ENCODE peak calls at places on chromosomes 5 and 9, in six cellular contexts. K, N, E, X, J and U are unnamed samples.

GRCh38 chr5:179871506-179871905 is 12.9 kb upstream of the MRNIP start:
- DNase-seq in K (no peak), N (no peak), E (no peak), X (no peak), J (no peak), U (no peak)

GRCh38 chr5:172443441-172444109 is 10.8 kb downstream of the SH3PXD2B start:
- DNase-seq in K (no peak), N (no peak), E (peak), X (peak), J (peak), U (peak)

GRCh38 chr9:76373173-76373771 is 21.0 kb downstream of the RFK start:
- DNase-seq in K (peak), N (no peak), E (peak), X (no peak), J (peak), U (peak)

GRCh38 chr5:157747766-157748700 is 4.5 kb downstream of the LSM11 start:
- DNase-seq in K (no peak), N (no peak), E (no peak), X (no peak), J (peak), U (no peak)

GRCh38 chr9:108049026-108049591 is 559.5 kb upstream of the KLF4 start:
- DNase-seq in K (no peak), N (no peak), E (no peak), X (peak), J (peak), U (peak)

GRCh38 chr5:150263801-150264621 is 25.6 kb downstream of the CAMK2A start:
- DNase-seq in K (no peak), N (no peak), E (no peak), X (peak), J (peak), U (peak)

GRCh38 chr9:107569171-107569570 is 79.6 kb upstream of the KLF4 start:
- DNase-seq in K (no peak), N (no peak), E (peak), X (no peak), J (peak), U (no peak)

GRCh38 chr5:90408571-90409317 is 812 bp downstream of the CETN3 start:
- DNase-seq in K (peak), N (peak), E (no peak), X (no peak), J (no peak), U (no peak)

GRCh38 chr5:140261403-140262171 is 41.3 kb downstream of the PFDN1 start:
- DNase-seq in K (no peak), N (no peak), E (peak), X (peak), J (peak), U (peak)

GRCh38 chr5:82862247-82862646 is 214.9 kb downstream of the TMEM167A start:
- DNase-seq in K (no peak), N (no peak), E (no peak), X (no peak), J (no peak), U (no peak)

GRCh38 chr5:17186271-17186670 is 31.2 kb upstream of the BASP1 start:
- DNase-seq in K (no peak), N (no peak), E (no peak), X (no peak), J (no peak), U (no peak)

GRCh38 chr5:101390317-101390908 is 487.3 kb upstream of the ST8SIA4 start:
- DNase-seq in K (peak), N (peak), E (no peak), X (peak), J (peak), U (peak)

GRCh38 chr5:169581580-169582227 is 1.9 kb upstream of the SPDL1 start:
- DNase-seq in K (peak), N (peak), E (peak), X (peak), J (peak), U (no peak)

GRCh38 chr5:122493091-122493775 is 181.2 kb downstream of the SNCAIP start:
- DNase-seq in K (no peak), N (no peak), E (no peak), X (no peak), J (peak), U (peak)

GRCh38 chr9:137407590-137408300 is 15.2 kb downstream of the EXD3 start:
- DNase-seq in K (no peak), N (no peak), E (no peak), X (no peak), J (no peak), U (no peak)

GRCh38 chr5:134510970-134511795 is 14.3 kb upstream of the JADE2 start:
- DNase-seq in K (no peak), N (peak), E (no peak), X (peak), J (peak), U (peak)

GRCh38 chr9:98550206-98550820 is 158.4 kb downstream of the GABBR2 start:
- DNase-seq in K (no peak), N (no peak), E (no peak), X (no peak), J (peak), U (peak)

GRCh38 chr9:137218212-137218753 is 3.8 kb downstream of the RNF208 start:
- DNase-seq in K (no peak), N (no peak), E (no peak), X (no peak), J (no peak), U (no peak)

GRCh38 chr9:7756088-7756487 is 43.5 kb downstream of the DMAC1 start:
- DNase-seq in K (no peak), N (no peak), E (no peak), X (no peak), J (no peak), U (no peak)

GRCh38 chr9:133234577-133235322 is 25.7 kb upstream of the OBP2B start:
- DNase-seq in K (no peak), N (no peak), E (no peak), X (no peak), J (no peak), U (no peak)

GRCh38 chr5:135980650-135981049 is 25.9 kb upstream of the LECT2 start:
- DNase-seq in K (no peak), N (no peak), E (no peak), X (no peak), J (no peak), U (no peak)

GRCh38 chr5:110463116-110463515 is 263.4 kb downstream of the TMEM232 start:
- DNase-seq in K (no peak), N (no peak), E (no peak), X (no peak), J (peak), U (peak)

GRCh38 chr5:157562111-157562581 is 13.4 kb downstream of the ADAM19 start:
- DNase-seq in K (no peak), N (peak), E (no peak), X (no peak), J (peak), U (no peak)

GRCh38 chr9:92763721-92764380 is 782 bp downstream of the BICD2 start:
- DNase-seq in K (peak), N (peak), E (peak), X (peak), J (peak), U (no peak)

GRCh38 chr5:173327948-173328895 is at the start of gene STC2:
- DNase-seq in K (no peak), N (peak), E (peak), X (peak), J (peak), U (peak)

GRCh38 chr5:168528521-168529360 is at the start of gene FBLL1:
- DNase-seq in K (no peak), N (peak), E (no peak), X (peak), J (peak), U (peak)

GRCh38 chr5:135355182-135355581 is 43.8 kb downstream of the MACROH2A1 start:
- DNase-seq in K (no peak), N (no peak), E (no peak), X (no peak), J (peak), U (no peak)

GRCh38 chr5:31982661-31983060 is 191.5 kb downstream of the GOLPH3 start:
- DNase-seq in K (no peak), N (no peak), E (no peak), X (no peak), J (peak), U (no peak)

GRCh38 chr5:137147346-137147745 is 351.8 kb downstream of the SPOCK1 start:
- DNase-seq in K (no peak), N (no peak), E (no peak), X (no peak), J (no peak), U (no peak)

GRCh38 chr5:171207256-171207866 is 101.7 kb upstream of the TLX3 start:
- DNase-seq in K (peak), N (peak), E (no peak), X (peak), J (peak), U (peak)

GRCh38 chr5:64869419-64869818 is 100.7 kb downstream of the CWC27 start:
- DNase-seq in K (no peak), N (peak), E (no peak), X (peak), J (peak), U (peak)

GRCh38 chr9:86344818-86345217 is 9.4 kb downstream of the TUT7 start:
- DNase-seq in K (no peak), N (no peak), E (no peak), X (no peak), J (no peak), U (no peak)

GRCh38 chr9:87610200-87611155 is 112.8 kb downstream of the DAPK1 start:
- DNase-seq in K (no peak), N (no peak), E (no peak), X (no peak), J (peak), U (peak)

GRCh38 chr9:18829858-18830257 is 203.2 kb downstream of the SAXO1 start:
- DNase-seq in K (no peak), N (no peak), E (no peak), X (no peak), J (peak), U (peak)

GRCh38 chr5:111685969-111686368 is 71.0 kb downstream of the NREP start:
- DNase-seq in K (peak), N (peak), E (no peak), X (no peak), J (no peak), U (no peak)
- TF ChIP-seq CTCF in K (peak), N (peak), E (no peak), X (no peak), J (no peak), U (no peak)

GRCh38 chr5:67305401-67305800 is 108.8 kb upstream of the CD180 start:
- DNase-seq in K (no peak), N (no peak), E (no peak), X (no peak), J (peak), U (no peak)
- H3K27ac ChIP-seq in K (no peak), N (no peak), E (peak), X (peak), J (peak), U (no peak)

GRCh38 chr5:127976991-127977717 is 106.4 kb upstream of the SLC12A2 start:
- DNase-seq in K (no peak), N (no peak), E (no peak), X (no peak), J (no peak), U (no peak)

GRCh38 chr5:127978738-127979300 is 104.7 kb upstream of the SLC12A2 start:
- DNase-seq in K (no peak), N (no peak), E (no peak), X (no peak), J (no peak), U (no peak)

GRCh38 chr5:127976525-127976924 is 107.0 kb upstream of the SLC12A2 start:
- DNase-seq in K (no peak), N (no peak), E (no peak), X (no peak), J (no peak), U (no peak)

GRCh38 chr5:127979475-127979874 is 104.1 kb upstream of the SLC12A2 start:
- DNase-seq in K (no peak), N (no peak), E (no peak), X (no peak), J (no peak), U (no peak)

DNA sequence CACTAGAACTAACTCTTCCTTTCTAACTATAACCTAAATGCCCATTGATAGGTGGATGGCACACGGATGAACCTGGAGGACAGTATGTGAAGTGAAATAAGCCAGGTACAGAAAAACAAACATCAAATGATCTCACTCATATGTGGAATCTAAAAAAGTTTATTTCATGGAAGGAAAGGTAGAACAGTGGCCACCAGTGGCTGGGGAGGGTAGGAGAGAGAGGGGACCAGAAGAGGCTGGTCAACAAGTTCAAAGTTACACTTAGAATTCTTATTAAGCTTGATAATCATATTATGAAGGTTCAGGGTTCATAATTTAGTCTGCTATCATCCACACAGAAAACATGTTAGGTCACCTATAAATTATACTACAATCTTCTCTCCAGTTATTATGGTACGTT is 107.6 kb upstream of the SLC12A2 start:
- DNase-seq in K (no peak), N (no peak), E (no peak), X (no peak), J (no peak), U (no peak)
- TF ChIP-seq CTCF in K (peak), N (peak), E (no peak), X (no peak), J (no peak), U (no peak)

GRCh38 chr9:94785211-94786169 is 59.0 kb downstream of the AOPEP start:
- DNase-seq in K (no peak), N (no peak), E (no peak), X (no peak), J (no peak), U (no peak)
- H3K27ac ChIP-seq in K (no peak), N (no peak), E (no peak), X (peak), J (no peak), U (no peak)

GRCh38 chr5:38191693-38192092 is 66.7 kb upstream of the EGFLAM start:
- DNase-seq in K (no peak), N (no peak), E (no peak), X (no peak), J (no peak), U (no peak)
- TF ChIP-seq CTCF in K (no peak), N (peak), E (no peak), X (no peak), J (no peak), U (no peak)

GRCh38 chr5:14141764-14142163 is 1.4 kb upstream of the TRIO start:
- DNase-seq in K (no peak), N (no peak), E (no peak), X (no peak), J (no peak), U (no peak)

GRCh38 chr5:14143843-14144585 is 872 bp downstream of the TRIO start:
- DNase-seq in K (peak), N (peak), E (peak), X (peak), J (peak), U (no peak)

GRCh38 chr5:14143509-14143842 is 334 bp downstream of the TRIO start:
- DNase-seq in K (no peak), N (no peak), E (no peak), X (peak), J (no peak), U (no peak)

GRCh38 chr5:14142856-14143508 is at the start of gene TRIO:
- DNase-seq in K (peak), N (peak), E (peak), X (peak), J (peak), U (peak)

GRCh38 chr5:14142202-14142855 is 813 bp upstream of the TRIO start:
- DNase-seq in K (no peak), N (no peak), E (no peak), X (no peak), J (no peak), U (no peak)
- H3K27ac ChIP-seq in K (peak), N (peak), E (peak), X (peak), J (peak), U (peak)

GRCh38 chr9:130860458-130861316 is 25.6 kb downstream of the ABL1 start:
- DNase-seq in K (no peak), N (peak), E (peak), X (peak), J (peak), U (peak)
- TF ChIP-seq CTCF in K (no peak), N (peak), E (no peak), X (peak), J (peak), U (peak)

GRCh38 chr9:111943200-111943599 is 46.6 kb downstream of the UGCG start:
- DNase-seq in K (no peak), N (no peak), E (no peak), X (no peak), J (no peak), U (no peak)
- H3K27ac ChIP-seq in K (no peak), N (no peak), E (no peak), X (no peak), J (no peak), U (no peak)

DNA sequence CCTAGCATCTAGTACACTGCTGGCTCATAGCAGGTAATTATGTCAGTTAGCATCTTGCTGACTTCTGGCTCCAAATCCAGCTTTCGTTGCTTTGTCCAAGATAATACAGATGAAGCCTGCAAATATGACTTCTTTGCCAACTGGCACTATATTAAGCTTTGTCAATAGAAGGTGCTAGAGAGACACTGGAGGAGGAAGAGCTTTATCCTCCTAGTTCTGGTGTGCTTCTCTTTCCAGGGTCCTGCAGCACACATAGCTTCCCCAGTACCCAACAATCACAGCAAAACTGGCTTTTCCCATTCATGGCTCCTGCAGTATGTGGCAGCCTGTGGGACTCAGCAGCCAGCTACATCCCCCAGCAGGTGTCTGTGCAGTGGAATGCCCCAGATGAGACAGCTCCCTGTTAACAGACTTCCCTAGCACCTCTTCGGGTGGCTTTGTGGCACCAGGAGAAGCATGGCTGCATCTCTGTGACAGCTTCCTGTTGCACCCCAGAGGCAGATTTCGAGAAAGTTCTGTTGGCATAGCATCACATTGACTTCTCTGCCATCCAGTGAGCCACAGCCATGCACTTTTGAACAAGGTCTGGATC is 147.8 kb downstream of the OXCT1 start:
- DNase-seq in K (no peak), N (peak), E (no peak), X (no peak), J (peak), U (peak)
- TF ChIP-seq CTCF in K (no peak), N (peak), E (no peak), X (no peak), J (no peak), U (no peak)